ENCODE peak calls at places on chromosomes 3 and 15, in seven cellular contexts. H, K, U, B, L, A and T are unnamed samples.
A peak's percentile ranks its signal among the peaks of the same experiment; 100 is the strongest.

GRCh38 chr15:52556524-52556923 is 12.3 kb downstream of the ARPP19 start:
- DNase-seq in H (no peak), K (no peak), U (no peak), B (no peak), L (no peak), A (no peak), T (no peak)

GRCh38 chr15:53987480-53987879 is 9.2 kb downstream of the UNC13C start:
- DNase-seq in H (no peak), K (no peak), U (no peak), B (no peak), L (no peak), A (no peak), T (no peak)

GRCh38 chr15:38828031-38828532 is 263.5 kb upstream of the RASGRP1 start:
- DNase-seq in H (no peak), K (no peak), U (no peak), B (peak; percentile 70), L (no peak), A (no peak), T (no peak)

GRCh38 chr3:101084404-101084803 is 91.2 kb upstream of the ABI3BP start:
- DNase-seq in H (no peak), K (no peak), U (no peak), B (peak; percentile 4), L (no peak), A (no peak), T (no peak)

GRCh38 chr15:34011476-34011875 is 27.5 kb downstream of the AVEN start:
- DNase-seq in H (no peak), K (no peak), U (no peak), B (no peak), L (no peak), A (no peak), T (no peak)

GRCh38 chr3:149599236-149599635 is 58.6 kb downstream of the WWTR1 start:
- DNase-seq in H (no peak), K (no peak), U (no peak), B (no peak), L (no peak), A (peak; percentile 34), T (no peak)

GRCh38 chr15:44128443-44128842 is 66.6 kb downstream of the FRMD5 start:
- DNase-seq in H (no peak), K (no peak), U (no peak), B (no peak), L (no peak), A (no peak), T (no peak)

GRCh38 chr3:160801386-160802118 is 45.5 kb downstream of the PPM1L start:
- DNase-seq in H (no peak), K (no peak), U (peak; percentile 3), B (peak; percentile 86), L (no peak), A (peak; percentile 37), T (no peak)

GRCh38 chr15:43516185-43516584 is 1.2 kb upstream of the MAP1A start:
- DNase-seq in H (no peak), K (no peak), U (no peak), B (peak; percentile 83), L (no peak), A (peak; percentile 73), T (no peak)

GRCh38 chr15:100778831-100779288 is 100.8 kb upstream of the ALDH1A3 start:
- DNase-seq in H (no peak), K (no peak), U (no peak), B (no peak), L (no peak), A (no peak), T (no peak)